ENCODE peak calls at places on chromosomes 5 and 9, in four cellular contexts. F is right atrium auricular region, K is astrocyte of the cerebellum, C is AG04450. P is an unnamed sample.

GRCh38 chr5:177370488-177371119 is 12.9 kb downstream of the RGS14 start:
- DNase-seq in F (peak; percentile 73), K (peak; percentile 55), C (peak; percentile 72), P (no peak)

GRCh38 chr9:18936094-18936871 is 96.7 kb downstream of the SAXO1 start:
- DNase-seq in F (no peak), K (no peak), C (no peak), P (no peak)

GRCh38 chr5:96752341-96753016 is 55.3 kb downstream of the ERAP1 start:
- DNase-seq in F (no peak), K (peak; percentile 70), C (peak; percentile 60), P (no peak)

GRCh38 chr9:107043886-107044285 is 180.9 kb downstream of the ZNF462 start:
- DNase-seq in F (no peak), K (no peak), C (no peak), P (no peak)

GRCh38 chr5:17359451-17359965 is 138.5 kb upstream of the TAF11L2 start:
- DNase-seq in F (no peak), K (peak; percentile 92), C (no peak), P (peak; percentile 72)

GRCh38 chr5:115842089-115842881 is 550 bp downstream of the AP3S1 start:
- DNase-seq in F (no peak), K (no peak), C (no peak), P (no peak)

GRCh38 chr9:130122465-130122864 is 49.7 kb upstream of the NCS1 start:
- DNase-seq in F (no peak), K (no peak), C (no peak), P (no peak)

GRCh38 chr9:106653111-106653697 is 209.8 kb upstream of the ZNF462 start:
- DNase-seq in F (no peak), K (no peak), C (no peak), P (no peak)

GRCh38 chr5:176823076-176823481 is 12.7 kb downstream of the UNC5A start:
- DNase-seq in F (no peak), K (no peak), C (no peak), P (no peak)

GRCh38 chr5:83034552-83035181 is 42.5 kb downstream of the TMEM167A start:
- DNase-seq in F (no peak), K (no peak), C (no peak), P (no peak)

GRCh38 chr5:118042076-118042475 is 946.3 kb downstream of the DTWD2 start:
- DNase-seq in F (no peak), K (no peak), C (no peak), P (no peak)

GRCh38 chr5:173916233-173916632 is 28.1 kb downstream of the CPEB4 start:
- DNase-seq in F (no peak), K (no peak), C (no peak), P (no peak)

GRCh38 chr9:33517373-33517772 is 6.7 kb upstream of the ANKRD18B start:
- DNase-seq in F (no peak), K (peak; percentile 26), C (no peak), P (no peak)

GRCh38 chr9:97759611-97760288 is 62.6 kb upstream of the XPA start:
- DNase-seq in F (no peak), K (no peak), C (no peak), P (no peak)

GRCh38 chr5:171574374-171574773 is 154.9 kb downstream of the FGF18 start:
- DNase-seq in F (no peak), K (no peak), C (no peak), P (no peak)

GRCh38 chr9:129458155-129458661 is 162.7 kb downstream of the C9orf50 start:
- DNase-seq in F (no peak), K (no peak), C (no peak), P (no peak)

GRCh38 chr5:82163459-82164108 is 114.6 kb downstream of the RPS23 start:
- DNase-seq in F (no peak), K (no peak), C (no peak), P (no peak)

GRCh38 chr9:22405869-22406659 is 40.6 kb upstream of the DMRTA1 start:
- DNase-seq in F (no peak), K (no peak), C (no peak), P (no peak)

GRCh38 chr5:82147860-82148573 is 130.1 kb downstream of the RPS23 start:
- DNase-seq in F (no peak), K (no peak), C (no peak), P (no peak)

GRCh38 chr9:38649731-38650363 is 29.5 kb upstream of the ANKRD18A start:
- DNase-seq in F (no peak), K (no peak), C (no peak), P (no peak)

GRCh38 chr9:121321039-121321503 is 49.0 kb downstream of the STOM start:
- DNase-seq in F (no peak), K (no peak), C (no peak), P (no peak)

GRCh38 chr5:17365756-17366155 is 132.3 kb upstream of the TAF11L2 start:
- DNase-seq in F (no peak), K (no peak), C (peak; percentile 78), P (no peak)

GRCh38 chr9:135139366-135139965 is 52.0 kb downstream of the OLFM1 start:
- DNase-seq in F (no peak), K (no peak), C (no peak), P (no peak)

GRCh38 chr5:78908173-78908901 is 76.8 kb downstream of the ARSB start:
- DNase-seq in F (peak; percentile 64), K (peak; percentile 57), C (peak; percentile 66), P (no peak)

GRCh38 chr5:122264610-122265009 is 47.4 kb upstream of the SNCAIP start:
- DNase-seq in F (no peak), K (no peak), C (no peak), P (no peak)

GRCh38 chr5:156411-157072 is 34.8 kb upstream of the LRRC14B start:
- DNase-seq in F (no peak), K (no peak), C (no peak), P (no peak)

GRCh38 chr5:75886706-75887105 is 169.5 kb upstream of the POC5 start:
- DNase-seq in F (no peak), K (no peak), C (no peak), P (no peak)

GRCh38 chr5:75890546-75890945 is 173.3 kb upstream of the POC5 start:
- DNase-seq in F (no peak), K (no peak), C (no peak), P (no peak)

GRCh38 chr5:75885321-75885720 is 168.1 kb upstream of the POC5 start:
- DNase-seq in F (no peak), K (no peak), C (no peak), P (no peak)

GRCh38 chr5:75891020-75891419 is 173.8 kb upstream of the POC5 start:
- DNase-seq in F (no peak), K (no peak), C (no peak), P (no peak)

GRCh38 chr5:75885849-75886596 is 168.8 kb upstream of the POC5 start:
- DNase-seq in F (no peak), K (no peak), C (no peak), P (no peak)
- TF ChIP-seq CTCF in F (no peak), K (no peak), C (no peak), P (no peak)

GRCh38 chr5:139638090-139638735 is 9.9 kb upstream of the CXXC5 start:
- DNase-seq in F (peak; percentile 77), K (no peak), C (no peak), P (no peak)
- H3K4me3 ChIP-seq in F (peak overlapping the region; percentile 58), K (peak overlapping the region; percentile 34), C (peak overlapping the region; percentile 17), P (peak overlapping the region; percentile 53)

GRCh38 chr9:115254781-115255180 is 136.8 kb upstream of the TNC start:
- DNase-seq in F (no peak), K (no peak), C (no peak), P (no peak)

GRCh38 chr9:115254217-115254616 is 136.3 kb upstream of the TNC start:
- DNase-seq in F (no peak), K (no peak), C (no peak), P (no peak)

DNA sequence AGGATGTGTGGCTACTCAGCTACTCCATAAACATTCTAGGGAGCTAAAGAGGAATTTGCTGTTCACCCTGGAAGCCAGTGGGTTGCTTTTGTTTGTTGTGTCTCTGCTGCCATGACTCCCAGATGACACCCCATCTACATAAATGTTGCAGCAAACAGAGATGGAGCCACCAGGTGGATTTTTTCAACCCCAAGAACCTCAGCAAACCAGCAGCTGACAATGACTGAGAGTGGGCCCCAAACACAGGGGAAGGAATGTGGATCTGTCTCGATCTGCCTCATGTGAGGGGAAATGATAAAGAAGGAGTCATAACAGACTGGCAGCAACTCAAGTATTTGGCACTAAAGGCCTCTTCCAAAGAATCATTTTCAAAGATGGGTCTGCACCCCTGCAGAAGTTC is 132.7 kb upstream of the TNC start:
- DNase-seq in F (no peak), K (peak; percentile 22), C (peak; percentile 96), P (peak; percentile 94)
- TF ChIP-seq CTCF in F (no peak), K (no peak), C (peak; percentile 21), P (no peak)

DNA sequence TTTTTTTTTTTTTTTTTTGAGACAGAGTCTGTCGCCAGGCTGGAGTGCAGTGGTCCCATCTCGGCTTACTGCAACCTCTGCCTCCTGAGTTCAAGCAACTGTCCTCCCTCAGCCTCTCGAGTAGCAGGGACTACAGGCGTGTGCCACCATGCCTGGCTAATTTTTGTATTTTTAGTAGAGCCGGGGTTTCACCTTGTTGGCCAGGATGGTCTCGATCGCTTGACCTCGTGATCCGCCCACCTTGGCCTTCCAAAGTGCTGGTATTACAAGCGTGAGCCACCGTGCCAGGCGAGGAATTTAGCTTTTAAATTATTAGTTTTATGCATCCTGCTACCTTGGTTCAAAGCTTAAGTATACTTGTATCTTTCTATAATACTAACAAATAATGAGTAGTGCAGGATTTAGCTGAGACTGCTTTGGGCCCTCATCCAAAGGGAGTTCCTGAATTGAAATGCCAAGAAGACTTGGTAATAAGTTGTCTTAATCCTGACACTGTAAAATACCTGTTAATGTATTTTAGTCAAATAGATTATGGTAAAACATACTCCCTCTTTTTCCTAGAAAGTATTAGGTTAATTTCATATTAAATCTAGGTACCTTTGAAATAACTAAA is 5.0 kb downstream of the CDC42SE2 start:
- DNase-seq in F (no peak), K (no peak), C (no peak), P (no peak)
- H3K4me3 ChIP-seq in F (no peak overlapping the region), K (no peak overlapping the region), C (no peak overlapping the region), P (no peak overlapping the region)

GRCh38 chr5:1231354-1231905 is 6.2 kb downstream of the SLC6A18 start:
- DNase-seq in F (no peak), K (no peak), C (no peak), P (no peak)

GRCh38 chr5:1229822-1230221 is 4.6 kb downstream of the SLC6A18 start:
- DNase-seq in F (no peak), K (no peak), C (no peak), P (no peak)

GRCh38 chr5:1230551-1230950 is 5.4 kb downstream of the SLC6A18 start:
- DNase-seq in F (no peak), K (no peak), C (no peak), P (no peak)

GRCh38 chr5:1235379-1235778 is 10.2 kb downstream of the SLC6A18 start:
- DNase-seq in F (no peak), K (no peak), C (no peak), P (no peak)

DNA sequence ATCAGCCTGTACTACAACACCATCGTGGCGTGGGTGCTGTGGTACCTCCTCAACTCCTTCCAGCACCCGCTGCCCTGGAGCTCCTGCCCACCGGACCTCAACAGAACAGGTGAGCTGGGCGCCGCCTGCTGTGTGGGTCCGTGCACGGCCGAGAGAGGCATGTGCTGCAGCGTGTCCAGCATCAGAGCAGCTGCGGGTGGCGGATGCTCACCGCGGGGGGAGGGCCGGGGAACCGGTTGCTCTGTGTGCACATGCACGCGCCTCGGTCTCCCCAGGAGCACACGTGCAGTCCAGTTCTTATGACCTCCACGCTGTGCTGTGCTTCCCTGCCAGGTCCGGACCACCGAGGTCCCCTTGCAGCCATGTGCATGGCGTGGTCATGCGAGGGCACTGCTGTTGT is 7.6 kb downstream of the SLC6A18 start:
- DNase-seq in F (no peak), K (no peak), C (no peak), P (no peak)
- TF ChIP-seq CTCF in F (no peak), K (no peak), C (no peak), P (no peak)